ENCODE peak calls at places on chromosome X, in four cellular contexts. E is GM12878, M is K562, D is HepG2. F is an unnamed sample.

GRCh38 chrX:41332408-41332987 is 1.5 kb upstream of the DDX3X start:
- DNase-seq in E (no peak), M (no peak), D (no peak), F (no peak)

GRCh38 chrX:2652106-2652505 is 39.0 kb upstream of the CD99 start:
- DNase-seq in E (no peak), M (no peak), D (no peak), F (peak; percentile 13)

GRCh38 chrX:107818900-107819521 is 6.7 kb upstream of the MID2 start:
- DNase-seq in E (no peak), M (no peak), D (no peak), F (no peak)

GRCh38 chrX:42948723-42949122 is 170.8 kb upstream of the PPP1R2C start:
- DNase-seq in E (no peak), M (no peak), D (no peak), F (no peak)

GRCh38 chrX:107135076-107135964 is 16.7 kb upstream of the RBM41 start:
- DNase-seq in E (no peak), M (peak; percentile 14), D (peak; percentile 14), F (peak; percentile 26)

GRCh38 chrX:141903400-141904155 is at the start of gene MAGEC1:
- DNase-seq in E (no peak), M (peak; percentile 47), D (no peak), F (no peak)

GRCh38 chrX:102976793-102977495 is 39.9 kb downstream of the RAB40AL start:
- DNase-seq in E (no peak), M (no peak), D (no peak), F (no peak)

GRCh38 chrX:151393514-151393913 is 3.5 kb upstream of the VMA21 start:
- DNase-seq in E (no peak), M (no peak), D (no peak), F (no peak)

GRCh38 chrX:153829799-153830631 is at the start of gene PDZD4:
- DNase-seq in E (no peak), M (no peak), D (no peak), F (no peak)

GRCh38 chrX:67780694-67781109 is 236.9 kb downstream of the AR start:
- DNase-seq in E (no peak), M (peak; percentile 7), D (no peak), F (peak; percentile 46)

GRCh38 chrX:68978211-68978780 is 149.5 kb downstream of the EFNB1 start:
- DNase-seq in E (no peak), M (no peak), D (no peak), F (no peak)

GRCh38 chrX:46626566-46626965 is 53.0 kb downstream of the CHST7 start:
- DNase-seq in E (no peak), M (no peak), D (no peak), F (no peak)

GRCh38 chrX:52574416-52575275 is 57.8 kb upstream of the XAGE1B start:
- DNase-seq in E (peak; percentile 2), M (peak; percentile 31), D (peak; percentile 39), F (peak; percentile 76)

GRCh38 chrX:72306085-72306801 is 529 bp upstream of the CITED1 start:
- DNase-seq in E (no peak), M (peak; percentile 20), D (no peak), F (peak; percentile 30)

GRCh38 chrX:72307646-72308051 is 1.9 kb upstream of the CITED1 start:
- DNase-seq in E (no peak), M (no peak), D (no peak), F (no peak)

GRCh38 chrX:72305286-72306084 is at the start of gene CITED1:
- DNase-seq in E (no peak), M (no peak), D (no peak), F (peak; percentile 15)

GRCh38 chrX:72308209-72308565 is 2.5 kb upstream of the CITED1 start:
- DNase-seq in E (no peak), M (no peak), D (no peak), F (no peak)

DNA sequence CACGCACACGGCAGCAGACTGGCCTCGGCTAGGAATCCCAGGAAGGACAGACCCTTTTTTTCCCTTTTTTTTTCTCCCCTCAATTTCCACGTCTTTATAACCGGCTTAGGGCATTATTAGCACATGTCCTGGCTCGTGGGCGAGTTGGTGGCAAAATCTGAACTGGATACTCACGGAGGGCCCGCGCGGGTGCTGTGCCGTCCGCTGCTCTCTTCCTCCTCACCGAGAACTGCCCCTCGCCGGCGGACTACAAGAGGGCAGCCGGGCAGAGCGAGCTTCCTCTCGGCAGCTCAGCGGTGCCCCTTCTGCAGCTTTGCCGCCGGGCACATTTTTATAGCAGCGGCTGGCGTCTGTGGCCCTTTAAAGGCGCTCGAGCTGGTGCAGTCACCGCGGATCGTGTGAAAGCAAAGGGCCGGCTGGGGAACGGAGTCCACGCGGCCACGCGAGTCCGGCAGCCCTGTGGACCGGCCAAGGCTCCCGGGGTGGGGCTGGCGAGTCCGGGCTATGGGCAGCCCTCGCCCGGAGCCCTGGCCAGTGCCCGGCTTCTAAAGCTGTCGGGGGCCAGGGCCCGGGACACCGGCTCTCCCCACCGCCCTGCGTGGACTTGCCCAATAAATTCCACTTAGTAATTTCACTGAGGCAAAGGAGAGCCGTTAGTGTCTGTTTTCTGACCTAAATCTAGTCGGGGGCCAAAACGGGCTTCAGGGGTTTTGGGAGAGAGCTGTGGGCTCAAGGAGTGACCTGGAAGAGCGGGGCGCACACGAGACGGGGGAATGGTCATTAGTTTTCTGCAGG is 1.3 kb upstream of the CITED1 start:
- DNase-seq in E (no peak), M (peak; percentile 49), D (peak; percentile 17), F (peak; percentile 75)
- TF ChIP-seq SMC3 in E (no peak), M (no peak), D (no peak), F (no peak)

DNA sequence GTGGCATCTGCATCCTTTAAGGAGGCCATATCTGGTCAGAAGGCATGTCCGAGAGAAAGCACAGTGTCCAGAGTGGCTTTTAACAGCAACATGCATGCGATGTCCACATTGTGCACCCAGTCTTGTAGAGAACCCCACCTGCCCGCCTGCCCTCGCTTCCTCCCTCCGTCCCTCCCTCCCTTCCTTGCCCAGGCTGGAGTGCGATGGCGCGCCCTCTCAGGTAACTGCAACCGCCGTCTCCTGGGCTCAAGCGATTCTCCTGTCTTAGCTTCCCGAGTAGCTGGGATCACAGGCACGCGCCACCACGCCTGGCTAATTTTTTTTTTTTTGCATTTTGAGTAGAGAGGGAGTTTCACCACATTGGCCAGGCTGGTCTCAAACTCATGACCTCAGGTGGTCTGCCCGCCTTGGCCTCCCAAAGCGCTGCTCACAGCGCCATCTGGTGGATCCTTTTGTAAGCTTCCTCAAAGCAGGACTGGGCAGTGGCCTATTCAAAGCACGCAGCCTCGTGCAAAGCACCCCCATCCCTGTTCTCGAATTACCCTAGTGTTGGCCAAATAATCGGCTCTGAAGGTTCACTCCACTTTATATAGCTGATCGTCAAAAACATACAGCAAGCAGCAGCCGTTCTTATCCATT is 15.0 kb downstream of the BRCC3 start:
- DNase-seq in E (no peak), M (peak; percentile 53), D (peak; percentile 21), F (peak; percentile 22)
- TF ChIP-seq KDM1A in E (no peak), M (no peak), D (no peak), F (no peak)

GRCh38 chrX:56113785-56114436 is 118.2 kb upstream of the KLF8 start:
- DNase-seq in E (no peak), M (no peak), D (no peak), F (no peak)
- TF ChIP-seq SMC3 in E (no peak), M (no peak), D (no peak), F (no peak)

GRCh38 chrX:77749695-77750094 is 36.3 kb downstream of the ATRX start:
- DNase-seq in E (no peak), M (no peak), D (no peak), F (peak; percentile 91)
- TF ChIP-seq KDM1A in E (no peak), M (no peak), D (no peak), F (no peak)